ENCODE peak calls at places on chromosome 21, in ten cellular contexts. One of them, this sample, is unnamed.

GRCh38 chr21:21268885-21269284 is 270.7 kb downstream of the NCAM2 start:
- DNase-seq in dorsolateral prefrontal cortex: no peak
- DNase-seq in epithelial cell of esophagus: no peak
- DNase-seq in thoracic aorta: no peak
- DNase-seq in IMR-90: no peak
- DNase-seq in upper lobe of right lung: no peak
- DNase-seq in CD8-positive, alpha-beta memory T cell: no peak
- DNase-seq in heart right ventricle: no peak
- DNase-seq in neural progenitor cell: no peak
- DNase-seq in PC-3: no peak
- DNase-seq in this sample: no peak

GRCh38 chr21:27505516-27505915 is 538.6 kb upstream of the ADAMTS5 start:
- DNase-seq in dorsolateral prefrontal cortex: no peak
- DNase-seq in epithelial cell of esophagus: no peak
- DNase-seq in thoracic aorta: no peak
- DNase-seq in IMR-90: peak
- DNase-seq in upper lobe of right lung: no peak
- DNase-seq in CD8-positive, alpha-beta memory T cell: no peak
- DNase-seq in heart right ventricle: no peak
- DNase-seq in neural progenitor cell: no peak
- DNase-seq in PC-3: no peak
- DNase-seq in this sample: peak

GRCh38 chr21:25907573-25908275 is 173.0 kb downstream of the GABPA start:
- DNase-seq in dorsolateral prefrontal cortex: peak
- DNase-seq in epithelial cell of esophagus: no peak
- DNase-seq in thoracic aorta: no peak
- DNase-seq in IMR-90: no peak
- DNase-seq in upper lobe of right lung: no peak
- DNase-seq in CD8-positive, alpha-beta memory T cell: no peak
- DNase-seq in heart right ventricle: no peak
- DNase-seq in neural progenitor cell: no peak
- DNase-seq in PC-3: no peak
- DNase-seq in this sample: no peak

GRCh38 chr21:44425307-44425894 is 29.9 kb upstream of the LRRC3 start:
- DNase-seq in dorsolateral prefrontal cortex: no peak
- DNase-seq in epithelial cell of esophagus: no peak
- DNase-seq in thoracic aorta: no peak
- DNase-seq in IMR-90: no peak
- DNase-seq in upper lobe of right lung: peak
- DNase-seq in CD8-positive, alpha-beta memory T cell: no peak
- DNase-seq in heart right ventricle: no peak
- DNase-seq in neural progenitor cell: no peak
- DNase-seq in PC-3: peak
- DNase-seq in this sample: no peak

GRCh38 chr21:33036430-33037162 is 10.9 kb downstream of the OLIG2 start:
- DNase-seq in dorsolateral prefrontal cortex: no peak
- DNase-seq in epithelial cell of esophagus: peak
- DNase-seq in thoracic aorta: no peak
- DNase-seq in IMR-90: peak
- DNase-seq in upper lobe of right lung: no peak
- DNase-seq in CD8-positive, alpha-beta memory T cell: no peak
- DNase-seq in heart right ventricle: no peak
- DNase-seq in neural progenitor cell: no peak
- DNase-seq in PC-3: peak
- DNase-seq in this sample: peak

GRCh38 chr21:31658053-31658452 is 1.4 kb upstream of the SOD1 start:
- DNase-seq in dorsolateral prefrontal cortex: no peak
- DNase-seq in epithelial cell of esophagus: no peak
- DNase-seq in thoracic aorta: no peak
- DNase-seq in IMR-90: no peak
- DNase-seq in upper lobe of right lung: no peak
- DNase-seq in CD8-positive, alpha-beta memory T cell: no peak
- DNase-seq in heart right ventricle: no peak
- DNase-seq in neural progenitor cell: no peak
- DNase-seq in PC-3: peak
- DNase-seq in this sample: no peak

GRCh38 chr21:16342932-16343331 is 613.1 kb downstream of the USP25 start:
- DNase-seq in dorsolateral prefrontal cortex: no peak
- DNase-seq in epithelial cell of esophagus: no peak
- DNase-seq in thoracic aorta: no peak
- DNase-seq in IMR-90: no peak
- DNase-seq in upper lobe of right lung: no peak
- DNase-seq in CD8-positive, alpha-beta memory T cell: no peak
- DNase-seq in heart right ventricle: no peak
- DNase-seq in neural progenitor cell: no peak
- DNase-seq in PC-3: no peak
- DNase-seq in this sample: no peak

GRCh38 chr21:16517380-16517779 is 787.6 kb downstream of the USP25 start:
- DNase-seq in dorsolateral prefrontal cortex: no peak
- DNase-seq in epithelial cell of esophagus: no peak
- DNase-seq in thoracic aorta: no peak
- DNase-seq in IMR-90: peak
- DNase-seq in upper lobe of right lung: no peak
- DNase-seq in CD8-positive, alpha-beta memory T cell: no peak
- DNase-seq in heart right ventricle: no peak
- DNase-seq in neural progenitor cell: no peak
- DNase-seq in PC-3: no peak
- DNase-seq in this sample: no peak

GRCh38 chr21:28207776-28208175 is 784.9 kb downstream of the LTN1 start:
- DNase-seq in dorsolateral prefrontal cortex: no peak
- DNase-seq in epithelial cell of esophagus: peak
- DNase-seq in thoracic aorta: no peak
- DNase-seq in IMR-90: peak
- DNase-seq in upper lobe of right lung: no peak
- DNase-seq in CD8-positive, alpha-beta memory T cell: no peak
- DNase-seq in heart right ventricle: no peak
- DNase-seq in neural progenitor cell: no peak
- DNase-seq in PC-3: peak
- DNase-seq in this sample: no peak

GRCh38 chr21:16534408-16535099 is 804.8 kb downstream of the USP25 start:
- DNase-seq in dorsolateral prefrontal cortex: peak
- DNase-seq in epithelial cell of esophagus: peak
- DNase-seq in thoracic aorta: no peak
- DNase-seq in IMR-90: peak
- DNase-seq in upper lobe of right lung: no peak
- DNase-seq in CD8-positive, alpha-beta memory T cell: no peak
- DNase-seq in heart right ventricle: peak
- DNase-seq in neural progenitor cell: no peak
- DNase-seq in PC-3: no peak
- DNase-seq in this sample: peak

GRCh38 chr21:44462090-44462833 is 7.0 kb downstream of the LRRC3 start:
- DNase-seq in dorsolateral prefrontal cortex: no peak
- DNase-seq in epithelial cell of esophagus: no peak
- DNase-seq in thoracic aorta: no peak
- DNase-seq in IMR-90: no peak
- DNase-seq in upper lobe of right lung: no peak
- DNase-seq in CD8-positive, alpha-beta memory T cell: no peak
- DNase-seq in heart right ventricle: no peak
- DNase-seq in neural progenitor cell: no peak
- DNase-seq in PC-3: no peak
- DNase-seq in this sample: no peak

DNA sequence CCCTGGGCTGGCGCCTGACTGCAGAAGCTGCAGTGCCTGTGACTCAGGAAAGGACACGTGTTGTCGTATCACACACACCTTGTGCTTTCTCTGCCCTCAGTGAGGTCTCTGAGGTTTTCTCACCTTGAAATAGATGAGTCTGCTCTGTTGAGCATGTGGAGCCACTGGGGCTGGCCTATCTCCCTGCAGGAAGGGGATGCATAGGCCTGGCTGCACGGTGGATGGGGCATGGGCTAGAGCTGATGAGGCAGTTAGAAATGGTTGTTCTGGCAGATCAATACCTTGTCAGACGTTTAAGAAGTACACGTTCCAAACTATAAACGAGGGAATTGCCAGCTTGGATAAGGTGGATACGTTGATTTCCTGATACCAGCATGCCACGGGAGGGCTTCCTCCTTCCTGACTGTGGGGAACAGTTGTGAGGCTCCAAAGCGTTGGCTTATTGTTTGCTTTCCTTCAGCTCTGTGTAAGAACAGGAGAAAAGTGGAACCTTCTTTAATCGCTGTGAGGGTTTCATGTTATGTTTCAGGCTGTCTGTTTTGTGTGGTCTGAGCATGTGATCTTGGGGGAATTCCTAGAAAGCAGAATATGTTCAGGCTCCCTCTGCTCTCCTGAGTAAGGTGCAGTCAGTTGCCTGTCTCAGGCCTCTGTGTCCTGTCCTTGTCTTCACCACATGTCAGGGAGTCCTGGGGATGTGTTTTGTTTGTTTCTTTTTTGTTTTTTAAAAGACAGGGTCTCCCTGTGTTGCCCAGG is 44.8 kb downstream of the PCNT start:
- DNase-seq in dorsolateral prefrontal cortex: no peak
- DNase-seq in epithelial cell of esophagus: no peak
- DNase-seq in thoracic aorta: no peak
- DNase-seq in IMR-90: no peak
- DNase-seq in upper lobe of right lung: no peak
- DNase-seq in CD8-positive, alpha-beta memory T cell: peak
- DNase-seq in heart right ventricle: no peak
- DNase-seq in neural progenitor cell: no peak
- DNase-seq in PC-3: no peak
- DNase-seq in this sample: no peak
- H3K4me3 ChIP-seq in dorsolateral prefrontal cortex: no peak
- H3K4me3 ChIP-seq in epithelial cell of esophagus: no peak
- H3K4me3 ChIP-seq in thoracic aorta: no peak
- H3K4me3 ChIP-seq in IMR-90: no peak
- H3K4me3 ChIP-seq in upper lobe of right lung: no peak
- H3K4me3 ChIP-seq in CD8-positive, alpha-beta memory T cell: peak
- H3K4me3 ChIP-seq in heart right ventricle: no peak
- H3K4me3 ChIP-seq in neural progenitor cell: no peak
- H3K4me3 ChIP-seq in PC-3: no peak
- H3K4me3 ChIP-seq in this sample: no peak

GRCh38 chr21:38258803-38259485 is 2.2 kb downstream of the KCNJ15 start:
- DNase-seq in dorsolateral prefrontal cortex: no peak
- DNase-seq in epithelial cell of esophagus: peak
- DNase-seq in thoracic aorta: no peak
- DNase-seq in IMR-90: peak
- DNase-seq in upper lobe of right lung: no peak
- DNase-seq in CD8-positive, alpha-beta memory T cell: no peak
- DNase-seq in heart right ventricle: no peak
- DNase-seq in neural progenitor cell: no peak
- DNase-seq in PC-3: peak
- DNase-seq in this sample: peak
- H3K4me3 ChIP-seq in dorsolateral prefrontal cortex: no peak
- H3K4me3 ChIP-seq in epithelial cell of esophagus: no peak
- H3K4me3 ChIP-seq in thoracic aorta: no peak
- H3K4me3 ChIP-seq in IMR-90: no peak
- H3K4me3 ChIP-seq in upper lobe of right lung: peak
- H3K4me3 ChIP-seq in CD8-positive, alpha-beta memory T cell: no peak
- H3K4me3 ChIP-seq in heart right ventricle: no peak
- H3K4me3 ChIP-seq in neural progenitor cell: no peak
- H3K4me3 ChIP-seq in PC-3: no peak
- H3K4me3 ChIP-seq in this sample: no peak

GRCh38 chr21:41810597-41810932 is 43.7 kb upstream of the RIPK4 start:
- DNase-seq in dorsolateral prefrontal cortex: no peak
- DNase-seq in epithelial cell of esophagus: no peak
- DNase-seq in thoracic aorta: no peak
- DNase-seq in IMR-90: no peak
- DNase-seq in upper lobe of right lung: no peak
- DNase-seq in CD8-positive, alpha-beta memory T cell: no peak
- DNase-seq in heart right ventricle: no peak
- DNase-seq in neural progenitor cell: no peak
- DNase-seq in PC-3: no peak
- DNase-seq in this sample: no peak

GRCh38 chr21:41808094-41808493 is 41.2 kb upstream of the RIPK4 start:
- DNase-seq in dorsolateral prefrontal cortex: no peak
- DNase-seq in epithelial cell of esophagus: no peak
- DNase-seq in thoracic aorta: no peak
- DNase-seq in IMR-90: no peak
- DNase-seq in upper lobe of right lung: no peak
- DNase-seq in CD8-positive, alpha-beta memory T cell: no peak
- DNase-seq in heart right ventricle: no peak
- DNase-seq in neural progenitor cell: no peak
- DNase-seq in PC-3: no peak
- DNase-seq in this sample: no peak

GRCh38 chr21:41812679-41813078 is 45.8 kb upstream of the RIPK4 start:
- DNase-seq in dorsolateral prefrontal cortex: no peak
- DNase-seq in epithelial cell of esophagus: no peak
- DNase-seq in thoracic aorta: no peak
- DNase-seq in IMR-90: no peak
- DNase-seq in upper lobe of right lung: peak
- DNase-seq in CD8-positive, alpha-beta memory T cell: no peak
- DNase-seq in heart right ventricle: no peak
- DNase-seq in neural progenitor cell: no peak
- DNase-seq in PC-3: no peak
- DNase-seq in this sample: no peak

GRCh38 chr21:41808846-41809245 is 42.0 kb upstream of the RIPK4 start:
- DNase-seq in dorsolateral prefrontal cortex: no peak
- DNase-seq in epithelial cell of esophagus: no peak
- DNase-seq in thoracic aorta: no peak
- DNase-seq in IMR-90: no peak
- DNase-seq in upper lobe of right lung: no peak
- DNase-seq in CD8-positive, alpha-beta memory T cell: no peak
- DNase-seq in heart right ventricle: no peak
- DNase-seq in neural progenitor cell: no peak
- DNase-seq in PC-3: no peak
- DNase-seq in this sample: no peak

DNA sequence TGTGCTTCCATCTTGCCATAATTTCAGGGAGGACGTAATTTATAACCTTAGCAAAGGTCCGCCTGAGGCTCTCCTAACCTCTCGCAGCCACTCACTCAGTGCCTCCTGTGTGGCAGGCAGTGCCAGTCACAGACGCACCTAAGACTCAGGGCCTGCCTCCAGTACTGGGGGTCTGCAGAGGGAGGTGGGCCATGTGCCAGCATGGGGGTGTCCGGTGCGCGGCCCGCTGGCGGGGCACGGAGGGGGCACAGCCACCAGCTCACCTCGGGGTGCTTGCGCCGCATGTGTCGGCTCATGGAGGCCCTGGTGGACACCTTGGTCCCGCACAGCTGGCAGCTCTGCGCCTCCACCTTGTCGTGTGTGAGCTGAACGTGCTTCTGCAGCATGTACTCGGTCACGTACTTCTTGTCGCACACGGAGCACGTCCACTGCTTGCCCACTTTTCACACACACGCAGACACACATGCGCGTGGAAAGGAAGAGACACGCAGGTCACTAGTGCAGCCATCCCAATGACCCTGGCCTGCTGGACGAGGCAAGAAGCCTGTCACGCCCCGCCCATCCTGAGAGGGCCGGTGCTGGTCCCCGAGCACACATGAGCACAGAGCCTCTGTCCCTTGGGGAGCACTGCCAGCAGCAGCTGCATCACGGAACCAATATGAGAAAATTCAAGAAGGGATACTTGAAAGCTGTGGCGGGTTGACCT is 43.2 kb upstream of the RIPK4 start:
- DNase-seq in dorsolateral prefrontal cortex: no peak
- DNase-seq in epithelial cell of esophagus: no peak
- DNase-seq in thoracic aorta: no peak
- DNase-seq in IMR-90: no peak
- DNase-seq in upper lobe of right lung: no peak
- DNase-seq in CD8-positive, alpha-beta memory T cell: no peak
- DNase-seq in heart right ventricle: no peak
- DNase-seq in neural progenitor cell: no peak
- DNase-seq in PC-3: no peak
- DNase-seq in this sample: no peak
- H3K4me3 ChIP-seq in dorsolateral prefrontal cortex: no peak
- H3K4me3 ChIP-seq in epithelial cell of esophagus: no peak
- H3K4me3 ChIP-seq in thoracic aorta: no peak
- H3K4me3 ChIP-seq in IMR-90: no peak
- H3K4me3 ChIP-seq in upper lobe of right lung: no peak
- H3K4me3 ChIP-seq in CD8-positive, alpha-beta memory T cell: no peak
- H3K4me3 ChIP-seq in heart right ventricle: no peak
- H3K4me3 ChIP-seq in neural progenitor cell: no peak
- H3K4me3 ChIP-seq in PC-3: no peak
- H3K4me3 ChIP-seq in this sample: no peak

GRCh38 chr21:29538115-29538514 is 239.4 kb downstream of the BACH1 start:
- DNase-seq in dorsolateral prefrontal cortex: no peak
- DNase-seq in epithelial cell of esophagus: no peak
- DNase-seq in thoracic aorta: no peak
- DNase-seq in IMR-90: peak
- DNase-seq in upper lobe of right lung: no peak
- DNase-seq in CD8-positive, alpha-beta memory T cell: no peak
- DNase-seq in heart right ventricle: no peak
- DNase-seq in neural progenitor cell: no peak
- DNase-seq in PC-3: no peak
- DNase-seq in this sample: peak
- H3K4me3 ChIP-seq in dorsolateral prefrontal cortex: no peak
- H3K4me3 ChIP-seq in epithelial cell of esophagus: no peak
- H3K4me3 ChIP-seq in thoracic aorta: no peak
- H3K4me3 ChIP-seq in IMR-90: no peak
- H3K4me3 ChIP-seq in upper lobe of right lung: no peak
- H3K4me3 ChIP-seq in CD8-positive, alpha-beta memory T cell: no peak
- H3K4me3 ChIP-seq in heart right ventricle: no peak
- H3K4me3 ChIP-seq in neural progenitor cell: no peak
- H3K4me3 ChIP-seq in PC-3: no peak
- H3K4me3 ChIP-seq in this sample: no peak